ENCODE peak calls at places on chromosomes 11 and 22, in five cellular contexts. One of them, this sample, is unnamed.
A peak's percentile ranks its signal among the peaks of the same experiment; 100 is the strongest.

GRCh38 chr11:82818399-82819043 is 81.7 kb downstream of the PRCP start:
- DNase-seq in WERI-Rb-1: no peak
- DNase-seq in prostate gland: no peak
- DNase-seq in colonic mucosa: no peak
- DNase-seq in GM12865: no peak
- DNase-seq in this sample: no peak

GRCh38 chr11:108538022-108538424 is 39.8 kb upstream of the POGLUT3 start:
- DNase-seq in WERI-Rb-1: no peak
- DNase-seq in prostate gland: peak; percentile 49
- DNase-seq in colonic mucosa: peak; percentile 73
- DNase-seq in GM12865: no peak
- DNase-seq in this sample: peak; percentile 58

GRCh38 chr11:128735935-128736610 is 42.2 kb downstream of the FLI1 start:
- DNase-seq in WERI-Rb-1: no peak
- DNase-seq in prostate gland: no peak
- DNase-seq in colonic mucosa: no peak
- DNase-seq in GM12865: peak; percentile 78
- DNase-seq in this sample: peak; percentile 69

GRCh38 chr11:23570828-23571227 is 710.6 kb upstream of the CCDC179 start:
- DNase-seq in WERI-Rb-1: no peak
- DNase-seq in prostate gland: no peak
- DNase-seq in colonic mucosa: no peak
- DNase-seq in GM12865: no peak
- DNase-seq in this sample: no peak

GRCh38 chr11:12540913-12541587 is 133.2 kb upstream of the TEAD1 start:
- DNase-seq in WERI-Rb-1: no peak
- DNase-seq in prostate gland: no peak
- DNase-seq in colonic mucosa: no peak
- DNase-seq in GM12865: no peak
- DNase-seq in this sample: no peak

GRCh38 chr11:88101881-88102594 is 73.2 kb downstream of the RAB38 start:
- DNase-seq in WERI-Rb-1: no peak
- DNase-seq in prostate gland: no peak
- DNase-seq in colonic mucosa: no peak
- DNase-seq in GM12865: no peak
- DNase-seq in this sample: no peak

GRCh38 chr11:45926001-45926401 is 3.5 kb downstream of the LARGE2 start:
- DNase-seq in WERI-Rb-1: no peak
- DNase-seq in prostate gland: no peak
- DNase-seq in colonic mucosa: no peak
- DNase-seq in GM12865: no peak
- DNase-seq in this sample: no peak

GRCh38 chr11:77471520-77472234 is 2.2 kb downstream of the PAK1 start:
- DNase-seq in WERI-Rb-1: peak; percentile 46
- DNase-seq in prostate gland: peak; percentile 63
- DNase-seq in colonic mucosa: peak; percentile 91
- DNase-seq in GM12865: peak; percentile 49
- DNase-seq in this sample: no peak

GRCh38 chr22:37190262-37190780 is 2.3 kb upstream of the C1QTNF6 start:
- DNase-seq in WERI-Rb-1: no peak
- DNase-seq in prostate gland: no peak
- DNase-seq in colonic mucosa: no peak
- DNase-seq in GM12865: no peak
- DNase-seq in this sample: no peak

GRCh38 chr22:24975813-24976341 is 23.4 kb downstream of the KIAA1671 start:
- DNase-seq in WERI-Rb-1: no peak
- DNase-seq in prostate gland: peak; percentile 37
- DNase-seq in colonic mucosa: no peak
- DNase-seq in GM12865: no peak
- DNase-seq in this sample: no peak

GRCh38 chr22:36816635-36817428 is at the start of gene PVALB:
- DNase-seq in WERI-Rb-1: no peak
- DNase-seq in prostate gland: no peak
- DNase-seq in colonic mucosa: no peak
- DNase-seq in GM12865: no peak
- DNase-seq in this sample: no peak

GRCh38 chr11:34356576-34356917 is 1.3 kb downstream of the ABTB2 start:
- DNase-seq in WERI-Rb-1: no peak
- DNase-seq in prostate gland: no peak
- DNase-seq in colonic mucosa: no peak
- DNase-seq in GM12865: peak; percentile 40
- DNase-seq in this sample: no peak

GRCh38 chr11:62443390-62444201 is 24.8 kb downstream of the SCGB1A1 start:
- DNase-seq in WERI-Rb-1: no peak
- DNase-seq in prostate gland: no peak
- DNase-seq in colonic mucosa: no peak
- DNase-seq in GM12865: no peak
- DNase-seq in this sample: no peak

GRCh38 chr11:128182844-128183243 is 404.5 kb downstream of the ETS1 start:
- DNase-seq in WERI-Rb-1: peak; percentile 16
- DNase-seq in prostate gland: no peak
- DNase-seq in colonic mucosa: no peak
- DNase-seq in GM12865: no peak
- DNase-seq in this sample: no peak

GRCh38 chr11:118434553-118435232 is 1.6 kb upstream of the KMT2A start:
- DNase-seq in WERI-Rb-1: peak; percentile 64
- DNase-seq in prostate gland: peak; percentile 14
- DNase-seq in colonic mucosa: peak; percentile 42
- DNase-seq in GM12865: peak; percentile 28
- DNase-seq in this sample: no peak

GRCh38 chr11:110286298-110287040 is 9.9 kb downstream of the RDX start:
- DNase-seq in WERI-Rb-1: no peak
- DNase-seq in prostate gland: no peak
- DNase-seq in colonic mucosa: no peak
- DNase-seq in GM12865: no peak
- DNase-seq in this sample: no peak

GRCh38 chr11:20353829-20354434 is 9.6 kb upstream of the HTATIP2 start:
- DNase-seq in WERI-Rb-1: peak; percentile 46
- DNase-seq in prostate gland: no peak
- DNase-seq in colonic mucosa: no peak
- DNase-seq in GM12865: peak; percentile 39
- DNase-seq in this sample: peak; percentile 23

GRCh38 chr11:74037309-74037708 is 28.4 kb upstream of the UCP3 start:
- DNase-seq in WERI-Rb-1: no peak
- DNase-seq in prostate gland: no peak
- DNase-seq in colonic mucosa: no peak
- DNase-seq in GM12865: no peak
- DNase-seq in this sample: no peak

GRCh38 chr11:104968365-104968855 is at the start of gene CASP4:
- DNase-seq in WERI-Rb-1: no peak
- DNase-seq in prostate gland: peak; percentile 55
- DNase-seq in colonic mucosa: peak; percentile 53
- DNase-seq in GM12865: peak; percentile 50
- DNase-seq in this sample: no peak

GRCh38 chr11:70544774-70545625 is 146.7 kb downstream of the CTTN start:
- DNase-seq in WERI-Rb-1: peak; percentile 82
- DNase-seq in prostate gland: no peak
- DNase-seq in colonic mucosa: no peak
- DNase-seq in GM12865: no peak
- DNase-seq in this sample: no peak

GRCh38 chr22:49853981-49854791 is 542 bp downstream of the ZBED4 start:
- DNase-seq in WERI-Rb-1: peak; percentile 23
- DNase-seq in prostate gland: peak; percentile 27
- DNase-seq in colonic mucosa: peak; percentile 61
- DNase-seq in GM12865: peak; percentile 44
- DNase-seq in this sample: no peak

GRCh38 chr22:42154293-42154692 is 23.7 kb upstream of the CYP2D6 start:
- DNase-seq in WERI-Rb-1: no peak
- DNase-seq in prostate gland: no peak
- DNase-seq in colonic mucosa: no peak
- DNase-seq in GM12865: no peak
- DNase-seq in this sample: no peak
- H3K4me3 ChIP-seq in WERI-Rb-1: no peak overlapping the region
- H3K4me3 ChIP-seq in prostate gland: no peak overlapping the region
- H3K4me3 ChIP-seq in colonic mucosa: no peak overlapping the region
- H3K4me3 ChIP-seq in GM12865: no peak overlapping the region
- H3K4me3 ChIP-seq in this sample: no peak overlapping the region

DNA sequence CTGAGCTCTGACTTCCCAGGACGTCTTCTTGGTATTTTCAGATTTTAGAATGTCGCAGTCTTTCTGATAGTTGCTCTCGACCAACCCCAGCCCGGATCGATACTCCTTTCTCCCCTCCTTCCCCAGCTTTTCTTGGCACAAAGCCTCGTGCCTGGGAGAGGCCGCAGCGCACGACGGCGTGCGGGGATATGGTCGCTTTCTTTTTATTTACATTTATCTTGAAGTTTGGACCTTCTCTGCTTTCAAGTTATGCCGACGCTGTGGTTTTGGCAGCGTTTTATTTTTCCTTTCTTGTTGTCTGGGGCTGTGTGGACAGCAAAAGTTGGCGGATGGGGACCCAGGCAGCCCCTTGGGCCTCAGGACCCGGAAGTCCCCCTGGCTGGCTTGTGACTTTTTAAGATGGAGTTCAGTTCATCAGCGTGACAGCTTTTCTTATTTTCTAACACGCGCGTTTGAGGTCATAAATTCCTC is 4.2 kb upstream of the SPDYC start:
- DNase-seq in WERI-Rb-1: no peak
- DNase-seq in prostate gland: no peak
- DNase-seq in colonic mucosa: peak; percentile 74
- DNase-seq in GM12865: no peak
- DNase-seq in this sample: no peak
- H3K4me3 ChIP-seq in WERI-Rb-1: no peak overlapping the region
- H3K4me3 ChIP-seq in prostate gland: peak overlapping the region; percentile 4
- H3K4me3 ChIP-seq in colonic mucosa: peak overlapping the region; percentile 16
- H3K4me3 ChIP-seq in GM12865: no peak overlapping the region
- H3K4me3 ChIP-seq in this sample: no peak overlapping the region

GRCh38 chr11:2641623-2642022 is 58.2 kb downstream of the KCNQ1OT1 start:
- DNase-seq in WERI-Rb-1: no peak
- DNase-seq in prostate gland: no peak
- DNase-seq in colonic mucosa: no peak
- DNase-seq in GM12865: no peak
- DNase-seq in this sample: no peak
- H3K4me3 ChIP-seq in WERI-Rb-1: no peak overlapping the region
- H3K4me3 ChIP-seq in prostate gland: no peak overlapping the region
- H3K4me3 ChIP-seq in colonic mucosa: no peak overlapping the region
- H3K4me3 ChIP-seq in GM12865: no peak overlapping the region
- H3K4me3 ChIP-seq in this sample: no peak overlapping the region

DNA sequence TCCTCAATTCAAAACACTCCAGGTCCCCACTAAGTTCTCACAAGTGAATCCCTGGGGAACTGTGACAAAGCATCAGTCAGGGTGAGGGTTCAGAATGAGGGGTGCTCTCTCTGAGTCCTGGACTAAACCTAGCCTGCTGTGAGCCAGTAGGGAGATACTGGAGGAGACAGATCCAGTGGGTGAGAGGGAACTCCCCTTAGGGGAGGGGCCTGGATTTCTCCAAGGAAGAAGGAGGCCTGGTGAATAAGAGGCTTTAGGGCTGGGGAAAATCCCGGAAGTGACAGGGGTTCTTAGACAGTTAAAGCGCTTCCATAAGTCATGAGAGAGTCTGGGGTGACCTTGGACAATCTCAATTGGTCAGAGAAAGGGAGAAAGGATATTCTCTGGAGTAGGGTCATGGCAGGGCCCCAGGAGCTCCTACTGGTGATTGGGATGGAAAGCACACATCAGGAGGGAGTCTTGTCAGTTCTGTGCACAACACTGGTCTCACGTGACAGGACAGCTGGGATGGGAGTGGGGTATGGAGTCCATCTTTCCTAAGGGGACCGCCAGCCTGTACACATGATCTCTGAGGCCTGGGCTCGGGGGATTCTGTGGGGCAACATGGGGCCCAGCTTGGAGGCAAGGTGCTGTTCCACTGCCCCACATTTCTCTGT is 1.5 kb downstream of the TBC1D10A start:
- DNase-seq in WERI-Rb-1: peak; percentile 90
- DNase-seq in prostate gland: peak; percentile 76
- DNase-seq in colonic mucosa: peak; percentile 80
- DNase-seq in GM12865: no peak
- DNase-seq in this sample: no peak
- H3K4me3 ChIP-seq in WERI-Rb-1: peak overlapping the region; percentile 74
- H3K4me3 ChIP-seq in prostate gland: peak overlapping the region; percentile 98
- H3K4me3 ChIP-seq in colonic mucosa: peak overlapping the region; percentile 93
- H3K4me3 ChIP-seq in GM12865: peak overlapping the region; percentile 90
- H3K4me3 ChIP-seq in this sample: peak overlapping the region; percentile 75

GRCh38 chr11:100932474-100933100 is 197.0 kb downstream of the PGR start:
- DNase-seq in WERI-Rb-1: no peak
- DNase-seq in prostate gland: no peak
- DNase-seq in colonic mucosa: no peak
- DNase-seq in GM12865: peak; percentile 21
- DNase-seq in this sample: peak; percentile 15

GRCh38 chr11:100929377-100929776 is 200.2 kb downstream of the PGR start:
- DNase-seq in WERI-Rb-1: no peak
- DNase-seq in prostate gland: no peak
- DNase-seq in colonic mucosa: no peak
- DNase-seq in GM12865: peak; percentile 46
- DNase-seq in this sample: no peak

GRCh38 chr11:100927579-100927978 is 202.0 kb downstream of the PGR start:
- DNase-seq in WERI-Rb-1: no peak
- DNase-seq in prostate gland: no peak
- DNase-seq in colonic mucosa: no peak
- DNase-seq in GM12865: no peak
- DNase-seq in this sample: no peak

GRCh38 chr11:100928426-100928825 is 201.2 kb downstream of the PGR start:
- DNase-seq in WERI-Rb-1: no peak
- DNase-seq in prostate gland: no peak
- DNase-seq in colonic mucosa: no peak
- DNase-seq in GM12865: no peak
- DNase-seq in this sample: no peak

DNA sequence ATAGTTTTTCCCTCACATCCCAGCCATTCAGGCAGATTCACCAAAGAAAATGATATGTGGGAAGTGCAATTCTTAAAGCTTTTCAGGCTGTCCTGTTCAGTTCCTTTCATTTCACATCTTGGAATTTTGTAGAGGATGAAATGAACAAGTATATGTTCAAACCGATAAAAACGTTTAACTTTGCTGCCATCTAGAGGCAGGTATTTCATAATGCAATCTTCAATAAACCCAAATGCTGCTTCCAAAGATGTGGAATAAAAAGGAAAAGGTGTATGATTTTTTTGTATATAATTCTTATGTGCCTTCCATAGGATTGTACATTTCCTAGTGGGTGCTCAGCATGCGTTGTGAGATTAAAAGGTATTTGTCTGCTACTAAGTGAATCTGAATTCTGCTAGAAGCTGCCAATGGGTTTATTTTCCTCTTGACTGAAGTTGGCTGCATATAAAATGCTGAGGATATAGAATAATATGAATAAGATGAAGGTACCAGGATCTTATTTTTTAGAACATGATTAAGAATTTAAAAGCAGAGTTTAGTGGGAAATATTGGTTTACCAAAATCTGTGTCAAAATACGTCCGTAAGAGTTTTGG is 199.3 kb downstream of the PGR start:
- DNase-seq in WERI-Rb-1: no peak
- DNase-seq in prostate gland: peak; percentile 9
- DNase-seq in colonic mucosa: no peak
- DNase-seq in GM12865: peak; percentile 41
- DNase-seq in this sample: peak; percentile 19
- H3K4me3 ChIP-seq in WERI-Rb-1: no peak overlapping the region
- H3K4me3 ChIP-seq in prostate gland: no peak overlapping the region
- H3K4me3 ChIP-seq in colonic mucosa: no peak overlapping the region
- H3K4me3 ChIP-seq in GM12865: no peak overlapping the region
- H3K4me3 ChIP-seq in this sample: no peak overlapping the region